ENCODE peak calls at places on chromosomes 13 and 19, in six cellular contexts. One of them, this sample, is unnamed.

GRCh38 chr13:110329258-110329657 is 22.2 kb downstream of the COL4A2 start:
- DNase-seq in HFFc6: no peak
- DNase-seq in endothelial cell of umbilical vein: no peak
- DNase-seq in endothelial cell: no peak
- DNase-seq in ascending aorta: peak
- DNase-seq in GM10248: no peak
- DNase-seq in this sample: no peak

GRCh38 chr19:2415973-2416319 is 11.4 kb downstream of the TIMM13 start:
- DNase-seq in ascending aorta: no peak
- DNase-seq in endothelial cell: no peak
- DNase-seq in GM10248: no peak
- DNase-seq in endothelial cell of umbilical vein: no peak
- DNase-seq in HFFc6: no peak
- DNase-seq in this sample: no peak

GRCh38 chr19:3006075-3006767 is 22.9 kb downstream of the TLE2 start:
- DNase-seq in ascending aorta: no peak
- DNase-seq in endothelial cell: no peak
- DNase-seq in GM10248: no peak
- DNase-seq in HFFc6: no peak
- DNase-seq in endothelial cell of umbilical vein: no peak
- DNase-seq in this sample: peak

GRCh38 chr13:73061478-73062275 is 2.9 kb downstream of the KLF5 start:
- DNase-seq in endothelial cell of umbilical vein: no peak
- DNase-seq in endothelial cell: no peak
- DNase-seq in HFFc6: no peak
- DNase-seq in ascending aorta: no peak
- DNase-seq in GM10248: no peak
- DNase-seq in this sample: no peak

GRCh38 chr13:49528161-49528560 is 32.4 kb downstream of the PHF11 start:
- DNase-seq in GM10248: no peak
- DNase-seq in ascending aorta: no peak
- DNase-seq in endothelial cell: no peak
- DNase-seq in endothelial cell of umbilical vein: no peak
- DNase-seq in HFFc6: no peak
- DNase-seq in this sample: no peak

GRCh38 chr13:40539954-40540706 is 126.3 kb downstream of the FOXO1 start:
- DNase-seq in endothelial cell: no peak
- DNase-seq in GM10248: no peak
- DNase-seq in ascending aorta: no peak
- DNase-seq in HFFc6: peak
- DNase-seq in endothelial cell of umbilical vein: peak
- DNase-seq in this sample: no peak

GRCh38 chr19:13154911-13155471 is 4.8 kb downstream of the IER2 start:
- DNase-seq in endothelial cell of umbilical vein: peak
- DNase-seq in GM10248: peak
- DNase-seq in ascending aorta: peak
- DNase-seq in HFFc6: peak
- DNase-seq in endothelial cell: peak
- DNase-seq in this sample: peak

GRCh38 chr13:66513728-66514127 is 716.4 kb downstream of the PCDH9 start:
- DNase-seq in endothelial cell: no peak
- DNase-seq in HFFc6: no peak
- DNase-seq in ascending aorta: no peak
- DNase-seq in GM10248: no peak
- DNase-seq in endothelial cell of umbilical vein: peak
- DNase-seq in this sample: no peak

GRCh38 chr13:37144661-37145060 is 39.2 kb upstream of the CSNK1A1L start:
- DNase-seq in GM10248: no peak
- DNase-seq in endothelial cell: no peak
- DNase-seq in HFFc6: peak
- DNase-seq in ascending aorta: no peak
- DNase-seq in endothelial cell of umbilical vein: no peak
- DNase-seq in this sample: no peak

GRCh38 chr19:14632286-14632685 is 42.4 kb downstream of the ADGRE3 start:
- DNase-seq in HFFc6: peak
- DNase-seq in endothelial cell of umbilical vein: peak
- DNase-seq in GM10248: peak
- DNase-seq in endothelial cell: no peak
- DNase-seq in ascending aorta: no peak
- DNase-seq in this sample: peak

GRCh38 chr19:11685676-11686650 is 52.8 kb downstream of the ZNF823 start:
- DNase-seq in GM10248: no peak
- DNase-seq in ascending aorta: no peak
- DNase-seq in endothelial cell: no peak
- DNase-seq in endothelial cell of umbilical vein: no peak
- DNase-seq in HFFc6: no peak
- DNase-seq in this sample: no peak

GRCh38 chr19:58108546-58108817 is 10.5 kb upstream of the ZSCAN18 start:
- DNase-seq in HFFc6: no peak
- DNase-seq in GM10248: no peak
- DNase-seq in ascending aorta: no peak
- DNase-seq in endothelial cell of umbilical vein: no peak
- DNase-seq in endothelial cell: no peak
- DNase-seq in this sample: no peak

GRCh38 chr19:42275103-42275502 is 6.1 kb downstream of the CIC start:
- DNase-seq in ascending aorta: no peak
- DNase-seq in GM10248: no peak
- DNase-seq in endothelial cell: no peak
- DNase-seq in endothelial cell of umbilical vein: no peak
- DNase-seq in HFFc6: no peak
- DNase-seq in this sample: no peak

GRCh38 chr19:58551123-58551497 is 3.8 kb downstream of the CHMP2A start:
- DNase-seq in endothelial cell: no peak
- DNase-seq in ascending aorta: no peak
- DNase-seq in HFFc6: no peak
- DNase-seq in GM10248: no peak
- DNase-seq in endothelial cell of umbilical vein: no peak
- DNase-seq in this sample: no peak

GRCh38 chr19:3697671-3698385 is 2.4 kb downstream of the PIP5K1C start:
- DNase-seq in HFFc6: no peak
- DNase-seq in ascending aorta: no peak
- DNase-seq in GM10248: no peak
- DNase-seq in endothelial cell of umbilical vein: no peak
- DNase-seq in endothelial cell: no peak
- DNase-seq in this sample: no peak

GRCh38 chr13:38577048-38577447 is 109.8 kb upstream of the FREM2 start:
- DNase-seq in HFFc6: no peak
- DNase-seq in GM10248: no peak
- DNase-seq in endothelial cell: no peak
- DNase-seq in endothelial cell of umbilical vein: no peak
- DNase-seq in ascending aorta: no peak
- DNase-seq in this sample: no peak

GRCh38 chr19:38173324-38174041 is 50.5 kb downstream of the DPF1 start:
- DNase-seq in endothelial cell: no peak
- DNase-seq in endothelial cell of umbilical vein: peak
- DNase-seq in ascending aorta: peak
- DNase-seq in GM10248: no peak
- DNase-seq in HFFc6: no peak
- DNase-seq in this sample: no peak

GRCh38 chr19:38229585-38230073 is 5.6 kb upstream of the DPF1 start:
- DNase-seq in GM10248: peak
- DNase-seq in endothelial cell of umbilical vein: peak
- DNase-seq in endothelial cell: peak
- DNase-seq in HFFc6: peak
- DNase-seq in ascending aorta: peak
- DNase-seq in this sample: peak

GRCh38 chr13:76741624-76742023 is 144.6 kb downstream of the KCTD12 start:
- DNase-seq in HFFc6: peak
- DNase-seq in endothelial cell of umbilical vein: no peak
- DNase-seq in ascending aorta: no peak
- DNase-seq in endothelial cell: no peak
- DNase-seq in GM10248: no peak
- DNase-seq in this sample: no peak

GRCh38 chr13:99285432-99286182 is 21.6 kb downstream of the GPR183 start:
- DNase-seq in HFFc6: no peak
- DNase-seq in GM10248: no peak
- DNase-seq in endothelial cell of umbilical vein: no peak
- DNase-seq in endothelial cell: no peak
- DNase-seq in ascending aorta: no peak
- DNase-seq in this sample: no peak

GRCh38 chr13:59809564-59809963 is 354.2 kb downstream of the DIAPH3 start:
- DNase-seq in endothelial cell of umbilical vein: no peak
- DNase-seq in endothelial cell: no peak
- DNase-seq in ascending aorta: no peak
- DNase-seq in GM10248: no peak
- DNase-seq in HFFc6: no peak
- DNase-seq in this sample: no peak

GRCh38 chr13:94993608-94994007 is 281.3 kb upstream of the SOX21 start:
- DNase-seq in GM10248: no peak
- DNase-seq in endothelial cell of umbilical vein: no peak
- DNase-seq in endothelial cell: no peak
- DNase-seq in HFFc6: no peak
- DNase-seq in ascending aorta: no peak
- DNase-seq in this sample: no peak

GRCh38 chr19:55459950-55460657 is 1.3 kb downstream of the ISOC2 start:
- DNase-seq in endothelial cell: no peak
- DNase-seq in HFFc6: peak
- DNase-seq in endothelial cell of umbilical vein: peak
- DNase-seq in GM10248: no peak
- DNase-seq in ascending aorta: no peak
- DNase-seq in this sample: no peak

GRCh38 chr19:47351545-47351944 is 2.4 kb downstream of the DHX34 start:
- DNase-seq in endothelial cell: no peak
- DNase-seq in HFFc6: peak
- DNase-seq in GM10248: no peak
- DNase-seq in endothelial cell of umbilical vein: peak
- DNase-seq in ascending aorta: no peak
- DNase-seq in this sample: no peak

GRCh38 chr13:114120486-114121430 is 11.7 kb downstream of the RASA3 start:
- DNase-seq in HFFc6: no peak
- DNase-seq in endothelial cell: no peak
- DNase-seq in ascending aorta: no peak
- DNase-seq in GM10248: no peak
- DNase-seq in endothelial cell of umbilical vein: peak
- DNase-seq in this sample: peak

GRCh38 chr19:14394167-14394566 is 12.9 kb downstream of the ADGRE5 start:
- DNase-seq in endothelial cell: no peak
- DNase-seq in ascending aorta: no peak
- DNase-seq in endothelial cell of umbilical vein: no peak
- DNase-seq in GM10248: no peak
- DNase-seq in HFFc6: no peak
- DNase-seq in this sample: no peak

GRCh38 chr13:113855012-113855921 is 8.6 kb downstream of the GAS6 start:
- DNase-seq in ascending aorta: no peak
- DNase-seq in HFFc6: no peak
- DNase-seq in endothelial cell: no peak
- DNase-seq in GM10248: no peak
- DNase-seq in endothelial cell of umbilical vein: no peak
- DNase-seq in this sample: no peak

GRCh38 chr13:50731400-50731799 is 112.1 kb downstream of the DLEU7 start:
- DNase-seq in endothelial cell: no peak
- DNase-seq in HFFc6: peak
- DNase-seq in ascending aorta: no peak
- DNase-seq in endothelial cell of umbilical vein: peak
- DNase-seq in GM10248: no peak
- DNase-seq in this sample: no peak

GRCh38 chr13:92354583-92354982 is 872.0 kb upstream of the GPC6 start:
- DNase-seq in HFFc6: no peak
- DNase-seq in endothelial cell of umbilical vein: no peak
- DNase-seq in endothelial cell: no peak
- DNase-seq in GM10248: no peak
- DNase-seq in ascending aorta: no peak
- DNase-seq in this sample: no peak

GRCh38 chr13:107421028-107421427 is 794.3 kb downstream of the LIG4 start:
- DNase-seq in GM10248: no peak
- DNase-seq in ascending aorta: no peak
- DNase-seq in endothelial cell: no peak
- DNase-seq in HFFc6: no peak
- DNase-seq in endothelial cell of umbilical vein: peak
- DNase-seq in this sample: no peak

GRCh38 chr13:73547239-73547638 is 488.4 kb downstream of the KLF5 start:
- DNase-seq in ascending aorta: no peak
- DNase-seq in endothelial cell of umbilical vein: no peak
- DNase-seq in HFFc6: no peak
- DNase-seq in endothelial cell: no peak
- DNase-seq in GM10248: no peak
- DNase-seq in this sample: no peak

GRCh38 chr19:28633223-28634030 is 579.5 kb downstream of the UQCRFS1 start:
- DNase-seq in HFFc6: peak
- DNase-seq in GM10248: peak
- DNase-seq in endothelial cell: peak
- DNase-seq in endothelial cell of umbilical vein: no peak
- DNase-seq in ascending aorta: no peak
- DNase-seq in this sample: peak
- TF ChIP-seq CTCF in HFFc6: peak
- TF ChIP-seq CTCF in GM10248: peak
- TF ChIP-seq CTCF in endothelial cell: peak
- TF ChIP-seq CTCF in endothelial cell of umbilical vein: peak
- TF ChIP-seq CTCF in ascending aorta: peak
- TF ChIP-seq CTCF in this sample: peak

DNA sequence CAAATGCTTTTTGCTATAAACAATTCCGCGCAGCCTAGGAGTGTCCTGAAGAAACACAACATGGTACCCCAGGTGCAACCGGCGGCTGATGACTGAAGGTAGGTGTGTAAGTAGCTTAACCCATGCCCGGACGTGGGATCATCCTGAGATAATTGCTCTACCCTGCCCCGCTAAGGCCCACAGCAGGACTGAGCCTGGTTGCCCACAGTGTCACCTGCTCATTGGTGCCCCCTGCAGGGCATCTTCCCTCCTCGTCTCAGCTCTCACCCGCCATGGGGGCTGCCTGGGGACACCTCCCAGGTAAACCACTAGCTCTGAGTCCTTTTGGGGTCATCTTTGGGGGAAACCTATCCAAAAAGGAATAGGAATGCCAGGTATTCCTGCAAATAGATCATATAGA is 22.3 kb downstream of the TMEM161A start:
- DNase-seq in endothelial cell: peak
- DNase-seq in HFFc6: no peak
- DNase-seq in ascending aorta: no peak
- DNase-seq in GM10248: peak
- DNase-seq in endothelial cell of umbilical vein: no peak
- DNase-seq in this sample: peak
- TF ChIP-seq CTCF in endothelial cell: peak
- TF ChIP-seq CTCF in HFFc6: peak
- TF ChIP-seq CTCF in ascending aorta: peak
- TF ChIP-seq CTCF in GM10248: peak
- TF ChIP-seq CTCF in endothelial cell of umbilical vein: peak
- TF ChIP-seq CTCF in this sample: peak

DNA sequence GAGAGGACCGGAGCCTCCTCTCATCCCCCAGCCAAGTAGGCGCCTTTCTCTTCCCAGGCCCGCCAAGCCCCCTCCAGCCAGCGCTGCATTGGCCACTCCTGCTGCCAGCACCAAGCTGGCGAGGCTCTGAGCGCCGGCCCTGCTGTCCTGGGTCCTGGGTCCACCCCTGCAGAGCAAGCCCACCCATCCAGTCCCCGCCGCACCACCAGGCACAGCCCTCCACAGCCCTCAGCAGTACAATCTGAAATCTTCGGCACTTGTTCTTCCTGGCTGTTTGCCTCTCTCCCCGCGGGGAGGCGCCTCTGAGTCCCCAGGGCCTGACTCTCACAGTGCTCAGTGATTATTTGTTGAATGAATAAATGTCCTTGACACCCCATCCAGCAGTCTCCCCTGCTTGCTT is 236.4 kb upstream of the SGCG start:
- DNase-seq in ascending aorta: no peak
- DNase-seq in endothelial cell of umbilical vein: no peak
- DNase-seq in GM10248: no peak
- DNase-seq in endothelial cell: no peak
- DNase-seq in HFFc6: no peak
- DNase-seq in this sample: no peak
- TF ChIP-seq CTCF in ascending aorta: no peak
- TF ChIP-seq CTCF in endothelial cell of umbilical vein: no peak
- TF ChIP-seq CTCF in GM10248: no peak
- TF ChIP-seq CTCF in endothelial cell: no peak
- TF ChIP-seq CTCF in HFFc6: peak
- TF ChIP-seq CTCF in this sample: no peak

GRCh38 chr19:1234041-1234669 is 3.6 kb downstream of the CBARP start:
- DNase-seq in GM10248: no peak
- DNase-seq in endothelial cell of umbilical vein: no peak
- DNase-seq in ascending aorta: no peak
- DNase-seq in endothelial cell: no peak
- DNase-seq in HFFc6: no peak
- DNase-seq in this sample: no peak
- TF ChIP-seq CTCF in GM10248: no peak
- TF ChIP-seq CTCF in endothelial cell of umbilical vein: no peak
- TF ChIP-seq CTCF in ascending aorta: no peak
- TF ChIP-seq CTCF in endothelial cell: no peak
- TF ChIP-seq CTCF in HFFc6: no peak
- TF ChIP-seq CTCF in this sample: no peak

This sample was measured in activated CD8-positive, alpha-beta T cell treated with anti-CD3 and anti-CD28 coated beads for 36 hours.